ENCODE peak calls at places on chromosomes 7 and 10, in eight cellular contexts. H is stomach, L is A549, U is body of pancreas, C is K562, Q is heart left ventricle, K is prostate gland, R is gastrocnemius medialis. S is an unnamed sample.

GRCh38 chr7:79502151-79502550 is 48.7 kb upstream of the MAGI2 start:
- DNase-seq in H (no peak), L (no peak), U (no peak), C (no peak), Q (no peak), K (no peak), R (no peak), S (no peak)

GRCh38 chr10:59962755-59963154 is 56.4 kb upstream of the CCDC6 start:
- DNase-seq in H (no peak), L (no peak), U (no peak), C (no peak), Q (no peak), K (no peak), R (no peak), S (no peak)

GRCh38 chr7:82507976-82508677 is 64.5 kb upstream of the CACNA2D1 start:
- DNase-seq in H (peak), L (no peak), U (peak), C (no peak), Q (no peak), K (no peak), R (no peak), S (no peak)

GRCh38 chr10:130232361-130233360 is 96.5 kb downstream of the GLRX3 start:
- DNase-seq in H (peak), L (no peak), U (no peak), C (no peak), Q (no peak), K (no peak), R (no peak), S (no peak)

GRCh38 chr7:85927226-85927625 is 716.5 kb upstream of the GRM3 start:
- DNase-seq in H (no peak), L (no peak), U (no peak), C (no peak), Q (no peak), K (no peak), R (no peak), S (no peak)

GRCh38 chr7:121456785-121457359 is 60.8 kb upstream of the FAM3C start:
- DNase-seq in H (no peak), L (no peak), U (no peak), C (no peak), Q (no peak), K (no peak), R (no peak), S (no peak)

GRCh38 chr10:78771215-78771614 is 297.6 kb upstream of the ZMIZ1 start:
- DNase-seq in H (no peak), L (no peak), U (no peak), C (no peak), Q (no peak), K (no peak), R (no peak), S (no peak)

GRCh38 chr10:11612004-11613001 is 853 bp upstream of the USP6NL start:
- DNase-seq in H (no peak), L (no peak), U (peak), C (peak), Q (no peak), K (no peak), R (no peak), S (no peak)

GRCh38 chr7:116161733-116162132 is 48.6 kb upstream of the TES start:
- DNase-seq in H (no peak), L (no peak), U (no peak), C (no peak), Q (no peak), K (no peak), R (no peak), S (no peak)

GRCh38 chr7:3032256-3032655 is 11.4 kb downstream of the CARD11 start:
- DNase-seq in H (no peak), L (no peak), U (no peak), C (no peak), Q (no peak), K (no peak), R (no peak), S (no peak)

GRCh38 chr10:110651044-110651958 is 7.2 kb downstream of the RBM20 start:
- DNase-seq in H (no peak), L (no peak), U (no peak), C (no peak), Q (no peak), K (no peak), R (peak), S (peak)

GRCh38 chr10:33703897-33704825 is 369.7 kb upstream of the NRP1 start:
- DNase-seq in H (no peak), L (no peak), U (peak), C (no peak), Q (peak), K (no peak), R (no peak), S (no peak)

GRCh38 chr7:134351424-134351823 is 34.7 kb upstream of the SLC35B4 start:
- DNase-seq in H (no peak), L (no peak), U (no peak), C (no peak), Q (no peak), K (no peak), R (no peak), S (no peak)

GRCh38 chr10:16950686-16951681 is 133.8 kb upstream of the RSU1 start:
- DNase-seq in H (no peak), L (no peak), U (no peak), C (peak), Q (no peak), K (no peak), R (no peak), S (peak)

GRCh38 chr10:125149278-125150047 is 10.9 kb downstream of the CTBP2 start:
- DNase-seq in H (peak), L (peak), U (peak), C (peak), Q (peak), K (no peak), R (peak), S (peak)

GRCh38 chr7:27953777-27954176 is 213.8 kb downstream of the TAX1BP1 start:
- DNase-seq in H (no peak), L (no peak), U (no peak), C (no peak), Q (no peak), K (no peak), R (no peak), S (no peak)

GRCh38 chr7:113548561-113548960 is 370.2 kb downstream of the PPP1R3A start:
- DNase-seq in H (no peak), L (no peak), U (no peak), C (no peak), Q (no peak), K (no peak), R (no peak), S (no peak)

GRCh38 chr7:73829505-73829904 is 1.3 kb upstream of the CLDN4 start:
- DNase-seq in H (no peak), L (no peak), U (no peak), C (no peak), Q (no peak), K (no peak), R (no peak), S (no peak)

GRCh38 chr7:73830618-73830871 is 251 bp upstream of the CLDN4 start:
- DNase-seq in H (no peak), L (no peak), U (no peak), C (no peak), Q (no peak), K (no peak), R (no peak), S (no peak)

GRCh38 chr7:73828972-73829371 is 1.8 kb upstream of the CLDN4 start:
- DNase-seq in H (no peak), L (no peak), U (no peak), C (no peak), Q (no peak), K (no peak), R (no peak), S (no peak)

GRCh38 chr7:73830872-73831655 is at the start of gene CLDN4:
- DNase-seq in H (peak), L (no peak), U (peak), C (no peak), Q (no peak), K (peak), R (no peak), S (no peak)

DNA sequence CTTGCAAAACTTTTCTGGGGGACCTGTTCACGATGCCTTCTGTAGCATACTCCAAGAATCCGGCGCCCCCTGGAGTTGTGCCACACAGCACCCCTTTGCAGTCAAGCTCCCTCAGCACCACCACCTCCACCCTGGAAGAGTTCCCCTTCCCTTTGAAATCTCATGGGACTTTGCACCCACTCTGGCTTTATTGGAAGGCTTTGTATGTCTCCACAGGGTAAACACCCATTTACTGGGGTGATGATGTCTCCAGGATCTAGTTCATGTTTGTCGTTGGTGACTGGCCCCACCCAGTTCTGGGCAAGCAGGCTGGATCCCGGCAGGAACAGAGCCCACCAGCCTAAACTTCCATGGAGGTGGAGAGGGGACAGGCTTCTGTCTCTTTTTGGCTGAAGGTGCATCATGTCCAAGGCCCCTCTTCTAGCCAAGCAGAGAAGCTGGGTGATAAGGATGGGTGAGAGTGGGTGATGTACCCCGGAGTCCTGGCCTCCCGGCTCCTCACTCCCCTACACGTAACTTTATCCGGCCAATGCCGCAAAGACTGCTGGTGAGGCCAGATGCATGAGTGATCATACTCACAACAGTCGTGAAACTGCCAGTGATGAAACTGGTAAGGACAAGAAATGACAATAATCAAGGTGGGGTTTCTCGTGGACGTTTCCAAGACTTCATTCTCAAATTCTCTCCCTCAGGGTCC is 727 bp upstream of the CLDN4 start:
- DNase-seq in H (no peak), L (no peak), U (no peak), C (no peak), Q (no peak), K (peak), R (no peak), S (no peak)
- TF ChIP-seq POLR2A in H (no peak), L (no peak), U (no peak), C (no peak), Q (no peak), K (no peak), R (no peak), S (no peak)

GRCh38 chr10:100972115-100972903 is 3.0 kb downstream of the SEMA4G start:
- DNase-seq in H (no peak), L (no peak), U (no peak), C (no peak), Q (no peak), K (no peak), R (no peak), S (no peak)
- TF ChIP-seq POLR2A in H (no peak), L (no peak), U (no peak), C (no peak), Q (no peak), K (no peak), R (no peak), S (no peak)

GRCh38 chr7:23341846-23342598 is 42.9 kb downstream of the MALSU1 start:
- DNase-seq in H (no peak), L (no peak), U (no peak), C (no peak), Q (no peak), K (no peak), R (no peak), S (no peak)
- TF ChIP-seq POLR2A in H (no peak), L (no peak), U (no peak), C (no peak), Q (no peak), K (no peak), R (no peak), S (no peak)

DNA sequence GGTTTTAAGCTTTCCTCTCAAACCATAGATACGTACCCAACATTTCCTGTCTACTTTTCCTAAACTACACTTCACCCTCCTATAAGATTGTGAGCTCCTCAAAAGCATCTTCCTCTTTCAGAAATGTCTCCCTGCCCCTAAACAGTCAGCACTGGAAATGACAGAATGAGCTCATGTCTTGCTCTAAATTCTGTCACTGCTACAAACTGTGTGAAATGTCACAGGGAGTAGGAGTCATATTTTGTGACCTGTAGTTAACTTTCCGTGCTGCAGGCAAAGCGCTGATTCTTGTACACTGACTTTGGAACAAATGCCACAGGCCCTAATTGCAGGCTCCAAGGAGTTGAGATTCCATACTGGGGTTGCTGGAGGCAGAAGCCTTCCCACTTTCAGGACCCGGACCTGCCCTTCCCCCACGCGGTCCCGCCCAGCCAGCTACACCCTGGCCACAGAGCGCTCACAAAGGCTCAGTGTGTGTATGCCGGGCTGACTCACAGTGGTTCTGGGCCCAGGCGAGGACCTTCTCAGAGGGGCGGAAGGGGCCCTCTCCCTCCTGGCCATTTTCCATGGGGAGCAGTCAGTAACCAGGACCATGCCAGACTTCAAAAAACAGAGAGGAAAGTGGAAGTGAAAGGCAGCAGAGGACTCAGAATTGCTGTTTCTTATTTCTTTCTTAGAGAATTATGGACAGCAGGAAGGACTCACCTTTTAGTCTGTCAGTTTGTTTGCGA is 24.1 kb downstream of the SCD start:
- DNase-seq in H (peak), L (peak), U (peak), C (peak), Q (peak), K (peak), R (peak), S (peak)
- TF ChIP-seq POLR2A in H (no peak), L (peak), U (peak), C (peak), Q (no peak), K (peak), R (peak), S (no peak)

GRCh38 chr10:100009793-100010676 is at the start of gene DNMBP:
- DNase-seq in H (peak), L (peak), U (peak), C (peak), Q (peak), K (peak), R (peak), S (peak)
- TF ChIP-seq POLR2A in H (no peak), L (peak), U (peak), C (no peak), Q (no peak), K (no peak), R (peak), S (peak)

S was measured in H54.